ENCODE peak calls at places on chromosomes 5 and 9, in nine cellular contexts. F, K, R, J, V, W, I, H and X are unnamed samples.
A peak's percentile ranks its signal among the peaks of the same experiment; 100 is the strongest.

GRCh38 chr5:144915452-144915851 is 744.8 kb downstream of the KCTD16 start:
- DNase-seq in F (no peak), K (no peak), R (no peak), J (no peak), V (no peak), W (no peak), I (no peak), H (no peak), X (no peak)

GRCh38 chr5:73789851-73790281 is 163.9 kb downstream of the ARHGEF28 start:
- DNase-seq in F (no peak), K (peak; percentile 76), R (no peak), J (peak; percentile 55), V (no peak), W (no peak), I (no peak), H (no peak), X (no peak)

GRCh38 chr5:123033157-123033671 is 3.3 kb downstream of the PPIC start:
- DNase-seq in F (no peak), K (no peak), R (no peak), J (no peak), V (no peak), W (no peak), I (no peak), H (no peak), X (no peak)

GRCh38 chr9:95373069-95373681 is 55.7 kb upstream of the FANCC start:
- DNase-seq in F (no peak), K (no peak), R (no peak), J (no peak), V (no peak), W (no peak), I (no peak), H (no peak), X (no peak)

GRCh38 chr9:81379655-81380054 is 309.7 kb downstream of the TLE1 start:
- DNase-seq in F (no peak), K (no peak), R (no peak), J (peak; percentile 21), V (no peak), W (no peak), I (no peak), H (no peak), X (no peak)

GRCh38 chr9:98921740-98922139 is 22.0 kb upstream of the COL15A1 start:
- DNase-seq in F (no peak), K (no peak), R (no peak), J (no peak), V (no peak), W (no peak), I (no peak), H (no peak), X (no peak)

GRCh38 chr5:167587768-167588167 is 703.7 kb upstream of the WWC1 start:
- DNase-seq in F (no peak), K (peak; percentile 50), R (peak; percentile 60), J (peak; percentile 37), V (no peak), W (no peak), I (no peak), H (no peak), X (no peak)

GRCh38 chr5:131959136-131959535 is 13.7 kb upstream of the MEIKIN start:
- DNase-seq in F (no peak), K (no peak), R (no peak), J (no peak), V (no peak), W (no peak), I (no peak), H (no peak), X (no peak)

GRCh38 chr5:135589152-135589551 is 10.4 kb upstream of the CXCL14 start:
- DNase-seq in F (no peak), K (no peak), R (no peak), J (no peak), V (no peak), W (no peak), I (no peak), H (no peak), X (no peak)

DNA sequence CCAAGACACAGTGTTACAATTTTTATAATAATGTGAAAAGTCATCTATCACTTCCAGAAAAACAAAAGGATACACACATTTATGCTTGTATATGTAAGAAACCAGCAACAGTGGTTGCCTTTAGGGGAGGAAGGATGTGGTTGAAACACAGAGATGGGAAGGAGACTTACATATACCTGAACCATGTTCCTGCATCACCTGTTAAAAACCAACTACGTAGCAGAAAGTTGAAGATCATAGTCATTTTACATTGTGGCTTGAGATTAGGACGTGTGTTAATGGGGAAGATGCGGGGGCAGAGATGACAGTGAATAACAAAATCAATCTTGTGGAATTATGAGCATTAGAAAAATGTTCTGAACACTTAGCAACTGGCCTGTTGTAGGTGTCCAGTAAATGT is 307.3 kb downstream of the MLLT3 start:
- DNase-seq in F (no peak), K (no peak), R (no peak), J (no peak), V (no peak), W (no peak), I (no peak), H (no peak), X (no peak)
- H3K27ac ChIP-seq in F (no peak overlapping the region), K (no peak overlapping the region), R (no peak overlapping the region), J (no peak overlapping the region), V (no peak overlapping the region), W (peak overlapping the region; percentile 30), I (peak overlapping the region; percentile 26), H (no peak overlapping the region), X (no peak overlapping the region)

GRCh38 chr9:133958756-133959155 is 33.4 kb downstream of the VAV2 start:
- DNase-seq in F (no peak), K (no peak), R (no peak), J (no peak), V (peak; percentile 12), W (no peak), I (peak; percentile 68), H (no peak), X (no peak)

GRCh38 chr9:133961226-133962165 is 30.6 kb downstream of the VAV2 start:
- DNase-seq in F (no peak), K (no peak), R (no peak), J (no peak), V (peak; percentile 19), W (no peak), I (no peak), H (no peak), X (no peak)

GRCh38 chr9:133960568-133961129 is 31.5 kb downstream of the VAV2 start:
- DNase-seq in F (no peak), K (peak; percentile 48), R (no peak), J (no peak), V (peak; percentile 50), W (no peak), I (peak; percentile 71), H (no peak), X (no peak)

GRCh38 chr9:133959171-133959570 is 33.0 kb downstream of the VAV2 start:
- DNase-seq in F (no peak), K (no peak), R (no peak), J (no peak), V (peak; percentile 18), W (no peak), I (no peak), H (no peak), X (no peak)

DNA sequence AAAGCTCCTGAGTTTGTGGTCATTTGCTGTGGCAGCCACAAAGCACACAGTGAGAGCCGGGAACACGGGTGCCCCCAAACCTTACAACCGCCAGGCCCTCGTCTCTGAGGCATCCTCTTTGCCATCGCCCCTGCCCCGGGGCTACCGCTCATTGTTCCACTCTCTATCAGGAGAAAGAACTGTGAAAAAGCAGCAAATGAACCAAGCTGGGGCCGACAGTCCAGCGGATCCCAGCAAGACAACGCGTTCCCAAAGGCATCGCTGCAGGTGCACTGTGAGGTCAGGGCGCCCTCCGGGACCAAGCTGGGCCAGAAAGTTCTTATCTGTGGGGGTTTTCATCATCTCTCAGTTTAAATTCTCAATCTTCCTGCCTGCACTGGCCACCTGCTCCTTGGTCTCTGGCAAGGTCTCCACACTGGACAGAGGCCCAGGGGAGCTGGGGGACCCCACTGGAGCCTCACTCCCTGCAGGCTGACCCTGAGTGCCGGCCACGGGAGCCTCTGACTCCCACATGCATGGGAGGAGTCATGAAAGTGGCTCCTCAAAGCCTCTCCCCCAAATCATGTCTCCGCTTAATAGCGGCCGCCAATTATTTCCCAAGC is 32.1 kb downstream of the VAV2 start:
- DNase-seq in F (no peak), K (no peak), R (no peak), J (no peak), V (peak; percentile 14), W (no peak), I (no peak), H (no peak), X (no peak)
- H3K4me3 ChIP-seq in F (no peak overlapping the region), K (no peak overlapping the region), R (no peak overlapping the region), J (no peak overlapping the region), V (no peak overlapping the region), W (no peak overlapping the region), I (no peak overlapping the region), H (no peak overlapping the region), X (no peak overlapping the region)

GRCh38 chr5:150175536-150175935 is 9.0 kb downstream of the CDX1 start:
- DNase-seq in F (no peak), K (peak; percentile 60), R (peak; percentile 39), J (no peak), V (no peak), W (no peak), I (no peak), H (no peak), X (no peak)
- TF ChIP-seq CTCF in F (no peak), K (peak; percentile 65), R (peak; percentile 75), J (peak; percentile 59), V (peak; percentile 39), W (no peak), I (no peak), H (peak; percentile 18), X (no peak)

GRCh38 chr5:79982136-79982535 is 8.9 kb downstream of the MTX3 start:
- DNase-seq in F (no peak), K (no peak), R (no peak), J (no peak), V (no peak), W (no peak), I (no peak), H (no peak), X (no peak)
- H3K27ac ChIP-seq in F (no peak overlapping the region), K (no peak overlapping the region), R (peak overlapping the region; percentile 58), J (no peak overlapping the region), V (no peak overlapping the region), W (no peak overlapping the region), I (no peak overlapping the region), H (no peak overlapping the region), X (no peak overlapping the region)